ENCODE peak calls at places on chromosomes 2 and 18, in four cellular contexts. J is left lung, I is thoracic aorta, P is HCT116. L is an unnamed sample.

GRCh38 chr2:11553661-11554429 is 20.0 kb downstream of the GREB1 start:
- DNase-seq in J (no peak), I (no peak), P (no peak), L (no peak)

GRCh38 chr2:143241403-143242088 is 112.3 kb downstream of the ARHGAP15 start:
- DNase-seq in P (no peak), I (no peak), J (no peak), L (no peak)

GRCh38 chr2:47198985-47199451 is 43.9 kb upstream of the STPG4 start:
- DNase-seq in J (no peak), P (no peak), I (no peak), L (no peak)

GRCh38 chr2:10987439-10987838 is 75.7 kb downstream of the KCNF1 start:
- DNase-seq in P (no peak), J (peak), I (no peak), L (no peak)

GRCh38 chr2:205461678-205462665 is 220.3 kb upstream of the NRP2 start:
- DNase-seq in I (no peak), J (no peak), P (no peak), L (no peak)

GRCh38 chr2:143545643-143546275 is 416.5 kb downstream of the ARHGAP15 start:
- DNase-seq in P (no peak), I (no peak), J (no peak), L (no peak)

GRCh38 chr2:11829324-11829946 is 83.0 kb downstream of the LPIN1 start:
- DNase-seq in I (peak), J (no peak), P (peak), L (peak)

GRCh38 chr2:218963597-218963996 is 4.1 kb downstream of the CDK5R2 start:
- DNase-seq in J (no peak), I (no peak), P (no peak), L (no peak)

GRCh38 chr2:143558665-143559064 is 429.4 kb downstream of the ARHGAP15 start:
- DNase-seq in J (no peak), I (no peak), P (no peak), L (no peak)

GRCh38 chr2:28579606-28580005 is 83.7 kb downstream of the PLB1 start:
- DNase-seq in P (no peak), I (no peak), J (no peak), L (no peak)

GRCh38 chr2:101766337-101766736 is 68.8 kb downstream of the MAP4K4 start:
- DNase-seq in P (no peak), J (no peak), I (no peak), L (no peak)

GRCh38 chr2:205637779-205638503 is 44.4 kb upstream of the NRP2 start:
- DNase-seq in P (no peak), J (no peak), I (no peak), L (no peak)

GRCh38 chr2:15943378-15943851 is 3.1 kb downstream of the MYCN start:
- DNase-seq in I (no peak), J (no peak), P (no peak), L (peak)

GRCh38 chr2:112833532-112833931 is 3.0 kb downstream of the IL1B start:
- DNase-seq in J (no peak), P (no peak), I (no peak), L (no peak)

GRCh38 chr18:8506251-8507049 is 102.8 kb upstream of the RAB12 start:
- DNase-seq in P (no peak), J (no peak), I (no peak), L (no peak)

L was measured in GM13976.